ENCODE peak calls at places on chromosomes 7 and 10, in four cellular contexts. R is bronchial epithelial cell, B is Kasumi-1, L is left ventricle myocardium inferior. S is an unnamed sample.

GRCh38 chr7:148287538-148287937 is 303.0 kb upstream of the C7orf33 start:
- DNase-seq in R (no peak), B (no peak), L (no peak), S (no peak)

GRCh38 chr10:107618461-107619093 is 454.1 kb upstream of the SORCS1 start:
- DNase-seq in R (peak), B (no peak), L (no peak), S (no peak)

GRCh38 chr7:1922071-1922869 is 252.2 kb downstream of the ELFN1 start:
- DNase-seq in R (no peak), B (no peak), L (no peak), S (no peak)

GRCh38 chr7:120874016-120874415 is 16.1 kb upstream of the TSPAN12 start:
- DNase-seq in R (no peak), B (no peak), L (no peak), S (no peak)

GRCh38 chr7:19284136-19284535 is 138.9 kb upstream of the FERD3L start:
- DNase-seq in R (no peak), B (no peak), L (no peak), S (no peak)

GRCh38 chr10:92573091-92573797 is 649 bp downstream of the IDE start:
- DNase-seq in R (peak), B (peak), L (no peak), S (peak)

GRCh38 chr7:136958016-136958415 is 89.6 kb downstream of the CHRM2 start:
- DNase-seq in R (no peak), B (no peak), L (no peak), S (no peak)

GRCh38 chr7:20438665-20439376 is 108.1 kb downstream of the ITGB8 start:
- DNase-seq in R (no peak), B (peak), L (no peak), S (no peak)

GRCh38 chr7:93897680-93898079 is 7.1 kb upstream of the TFPI2 start:
- DNase-seq in R (no peak), B (no peak), L (no peak), S (no peak)

GRCh38 chr10:64458341-64458740 is 937.1 kb downstream of the REEP3 start:
- DNase-seq in R (no peak), B (no peak), L (no peak), S (no peak)

GRCh38 chr10:6098156-6098555 is 9.3 kb downstream of the RBM17 start:
- DNase-seq in R (no peak), B (no peak), L (no peak), S (no peak)

GRCh38 chr7:71615017-71615416 is 483.1 kb downstream of the GALNT17 start:
- DNase-seq in R (no peak), B (no peak), L (peak), S (no peak)

GRCh38 chr10:15370212-15370740 is 813 bp downstream of the FAM171A1 start:
- DNase-seq in R (no peak), B (peak), L (peak), S (no peak)

GRCh38 chr10:122013311-122013780 is 24.4 kb downstream of the TACC2 start:
- DNase-seq in R (no peak), B (no peak), L (no peak), S (no peak)

S was measured in foreskin keratinocyte.